ENCODE peak calls at places on chromosome 17, in nine cellular contexts. L is RWPE2, T is RWPE1, P is ascending aorta, J is body of pancreas, R is AG10803, I is WERI-Rb-1, U is AG04450, Z is MM.1S. D is an unnamed sample.
A peak's percentile ranks its signal among the peaks of the same experiment; 100 is the strongest.

GRCh38 chr17:57445051-57445450 is 188.7 kb downstream of the MSI2 start:
- DNase-seq in U (no peak), R (no peak), Z (no peak), L (no peak), T (no peak), I (no peak), P (no peak), J (no peak), D (peak; percentile 29)

GRCh38 chr17:16255481-16255901 is 38.5 kb downstream of the PIGL start:
- DNase-seq in J (peak; percentile 84), Z (no peak), T (no peak), L (no peak), P (no peak), R (peak; percentile 31), I (peak; percentile 40), U (no peak), D (no peak)

GRCh38 chr17:46039592-46040186 is 40.6 kb downstream of the STH start:
- DNase-seq in U (no peak), I (no peak), P (no peak), L (no peak), T (no peak), J (peak; percentile 47), R (no peak), Z (no peak), D (no peak)

GRCh38 chr17:20225162-20226115 is 216.3 kb downstream of the SPECC1 start:
- DNase-seq in U (no peak), L (no peak), T (no peak), Z (no peak), J (no peak), R (no peak), I (no peak), P (no peak), D (no peak)

GRCh38 chr17:63095879-63096278 is 129.8 kb downstream of the TANC2 start:
- DNase-seq in P (no peak), T (no peak), J (no peak), L (no peak), I (no peak), Z (no peak), R (peak; percentile 6), U (no peak), D (no peak)

GRCh38 chr17:2111691-2112090 is 56.8 kb downstream of the HIC1 start:
- DNase-seq in Z (no peak), U (peak; percentile 96), R (peak; percentile 76), P (no peak), L (no peak), I (no peak), J (no peak), T (no peak), D (no peak)

GRCh38 chr17:75809631-75810111 is 25.1 kb downstream of the UNK start:
- DNase-seq in R (no peak), I (no peak), T (no peak), J (no peak), L (no peak), P (no peak), U (no peak), Z (no peak), D (peak; percentile 88)

GRCh38 chr17:65278050-65278819 is 141.1 kb downstream of the RGS9 start:
- DNase-seq in I (peak; percentile 75), T (peak; percentile 56), R (peak; percentile 78), J (peak; percentile 59), L (no peak), P (no peak), U (no peak), Z (no peak), D (no peak)

GRCh38 chr17:80785477-80786178 is 206.0 kb upstream of the CHMP6 start:
- DNase-seq in I (no peak), U (no peak), T (no peak), Z (no peak), J (no peak), L (no peak), R (no peak), P (no peak), D (no peak)

GRCh38 chr17:82917656-82918345 is 78.0 kb upstream of the ZNF750 start:
- DNase-seq in I (peak; percentile 56), L (no peak), J (peak; percentile 33), T (no peak), R (peak; percentile 64), Z (no peak), P (no peak), U (no peak), D (no peak)

GRCh38 chr17:75404739-75405364 is 626 bp downstream of the GRB2 start:
- DNase-seq in I (peak; percentile 54), Z (peak; percentile 55), R (peak; percentile 21), P (no peak), T (peak; percentile 35), U (no peak), L (no peak), J (peak; percentile 54), D (no peak)

GRCh38 chr17:9942885-9943284 is 37.8 kb upstream of the RCVRN start:
- DNase-seq in P (no peak), Z (no peak), I (no peak), J (no peak), R (no peak), L (no peak), U (no peak), T (no peak), D (peak; percentile 34)

GRCh38 chr17:9938764-9939163 is 33.7 kb upstream of the RCVRN start:
- DNase-seq in R (no peak), L (no peak), U (no peak), I (no peak), J (no peak), Z (no peak), T (no peak), P (no peak), D (no peak)

GRCh38 chr17:9941305-9941704 is 36.2 kb upstream of the RCVRN start:
- DNase-seq in R (no peak), J (no peak), U (no peak), P (no peak), Z (no peak), I (no peak), L (no peak), T (no peak), D (peak; percentile 27)

GRCh38 chr17:9943343-9943742 is 38.3 kb upstream of the RCVRN start:
- DNase-seq in L (no peak), Z (no peak), P (no peak), I (no peak), T (no peak), U (no peak), R (no peak), J (no peak), D (no peak)

GRCh38 chr17:9940826-9941225 is 35.8 kb upstream of the RCVRN start:
- DNase-seq in J (no peak), Z (no peak), U (no peak), P (no peak), I (no peak), T (no peak), R (no peak), L (no peak), D (peak; percentile 61)
- TF ChIP-seq CTCF in J (no peak), Z (no peak), U (no peak), P (no peak), I (no peak), T (no peak), R (no peak), L (no peak), D (no peak)

GRCh38 chr17:38735161-38735997 is 5.2 kb downstream of the CISD3 start:
- DNase-seq in Z (peak; percentile 50), J (peak; percentile 54), U (no peak), I (peak; percentile 71), T (peak; percentile 64), P (no peak), L (no peak), R (no peak), D (no peak)
- TF ChIP-seq CTCF in Z (peak; percentile 90), J (peak; percentile 90), U (peak; percentile 90), I (peak; percentile 94), T (peak; percentile 89), P (peak; percentile 97), L (peak; percentile 88), R (peak; percentile 78), D (peak; percentile 91)

DNA sequence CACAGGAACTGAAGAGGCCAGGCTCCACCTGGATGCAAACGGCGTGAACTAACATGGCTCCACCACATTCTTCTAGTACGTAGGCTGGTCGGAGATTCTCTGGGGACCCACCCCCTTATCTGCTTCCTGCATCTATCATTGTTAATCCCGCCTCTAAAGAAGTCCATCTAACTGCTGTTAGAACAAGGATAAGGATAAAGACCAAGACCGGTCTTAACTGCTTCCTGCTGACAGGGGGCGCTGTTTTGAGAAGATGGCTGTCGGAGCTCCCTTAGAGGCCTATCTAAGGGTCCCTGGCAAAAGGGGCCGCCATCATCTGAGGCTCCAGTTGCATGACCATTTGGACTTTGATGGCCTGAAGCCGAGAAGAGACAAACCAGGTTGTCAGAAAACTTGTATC is 25.8 kb upstream of the TNFSF12 start:
- DNase-seq in I (peak; percentile 11), R (no peak), U (no peak), L (no peak), P (no peak), T (no peak), J (peak; percentile 22), Z (peak; percentile 8), D (no peak)
- TF ChIP-seq CTCF in I (peak; percentile 46), R (peak; percentile 42), U (peak; percentile 42), L (peak; percentile 33), P (peak; percentile 31), T (no peak), J (no peak), Z (peak; percentile 59), D (peak; percentile 71)

GRCh38 chr17:9468532-9468931 is 107.1 kb downstream of the STX8 start:
- DNase-seq in Z (no peak), P (no peak), U (no peak), L (no peak), T (no peak), R (no peak), J (peak; percentile 38), I (no peak), D (no peak)

GRCh38 chr17:9470171-9470570 is 105.4 kb downstream of the STX8 start:
- DNase-seq in L (no peak), P (no peak), U (no peak), T (no peak), R (peak; percentile 49), I (no peak), J (no peak), Z (peak; percentile 26), D (no peak)

GRCh38 chr17:9467518-9467917 is 108.1 kb downstream of the STX8 start:
- DNase-seq in P (no peak), U (no peak), J (no peak), R (no peak), I (peak; percentile 19), Z (no peak), T (no peak), L (no peak), D (no peak)

GRCh38 chr17:9468937-9469336 is 106.7 kb downstream of the STX8 start:
- DNase-seq in R (no peak), T (no peak), P (no peak), J (no peak), Z (no peak), U (no peak), L (no peak), I (no peak), D (no peak)

DNA sequence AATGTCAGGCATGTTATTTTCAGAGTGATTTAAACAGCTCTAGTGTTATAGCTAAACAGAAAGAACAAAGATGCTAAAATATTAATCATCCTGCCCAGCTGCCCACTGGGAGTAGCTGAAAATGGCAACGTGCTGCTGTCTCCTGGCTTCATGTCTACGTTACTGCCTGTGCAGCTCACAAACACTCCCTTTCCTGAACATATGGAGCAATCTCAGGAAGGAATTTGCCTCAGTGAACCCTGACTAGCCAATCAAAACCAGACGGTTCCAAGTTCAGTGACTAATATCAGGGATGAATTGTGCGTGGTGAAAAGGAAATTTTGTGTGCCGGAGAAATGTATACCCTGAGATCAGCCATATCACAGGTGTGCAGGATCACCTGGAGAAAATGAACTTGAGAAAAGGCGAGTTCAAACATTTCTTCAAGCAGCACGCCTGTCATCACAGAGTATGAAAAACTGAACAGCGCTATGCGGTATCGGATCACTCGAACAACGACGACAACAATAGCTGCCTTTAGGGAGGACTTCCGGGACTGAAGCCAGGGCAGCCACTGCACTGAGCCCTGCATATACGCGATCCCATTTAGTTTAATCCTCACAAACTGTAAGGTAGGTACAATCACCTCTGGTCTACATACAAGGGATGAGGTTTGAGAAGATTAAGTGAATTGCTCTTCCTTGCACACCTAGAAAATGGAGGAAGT is 110.3 kb downstream of the STX8 start:
- DNase-seq in P (no peak), Z (no peak), J (no peak), I (no peak), U (peak; percentile 38), R (peak; percentile 86), T (peak; percentile 28), L (no peak), D (no peak)
- TF ChIP-seq CTCF in P (no peak), Z (no peak), J (no peak), I (no peak), U (peak; percentile 35), R (peak; percentile 39), T (no peak), L (no peak), D (peak; percentile 48)